ENCODE peak calls at places on chromosomes 12 and 14, in four cellular contexts. One of them, this sample, is unnamed.

GRCh38 chr12:120866143-120866542 is 38.0 kb downstream of the SPPL3 start:
- DNase-seq in heart right ventricle: no peak
- DNase-seq in fibroblast of pulmonary artery: peak; percentile 82
- DNase-seq in BJ: no peak
- DNase-seq in this sample: no peak

GRCh38 chr12:101933866-101934514 is 56.6 kb downstream of the DRAM1 start:
- DNase-seq in heart right ventricle: no peak
- DNase-seq in BJ: no peak
- DNase-seq in fibroblast of pulmonary artery: no peak
- DNase-seq in this sample: no peak

GRCh38 chr14:68487805-68488590 is 304.9 kb downstream of the ZFP36L1 start:
- DNase-seq in BJ: no peak
- DNase-seq in fibroblast of pulmonary artery: no peak
- DNase-seq in heart right ventricle: no peak
- DNase-seq in this sample: peak; percentile 76

GRCh38 chr12:124867389-124867930 is 3.8 kb upstream of the SCARB1 start:
- DNase-seq in heart right ventricle: no peak
- DNase-seq in fibroblast of pulmonary artery: peak; percentile 78
- DNase-seq in BJ: no peak
- DNase-seq in this sample: peak; percentile 31

GRCh38 chr14:101504096-101504948 is 57.0 kb upstream of the DIO3 start:
- DNase-seq in fibroblast of pulmonary artery: no peak
- DNase-seq in BJ: no peak
- DNase-seq in heart right ventricle: no peak
- DNase-seq in this sample: no peak

GRCh38 chr14:73567951-73568885 is 795 bp upstream of the ACOT2 start:
- DNase-seq in BJ: no peak
- DNase-seq in fibroblast of pulmonary artery: peak; percentile 26
- DNase-seq in heart right ventricle: no peak
- DNase-seq in this sample: peak; percentile 16

GRCh38 chr12:91009319-91009950 is 4.7 kb upstream of the EPYC start:
- DNase-seq in heart right ventricle: no peak
- DNase-seq in BJ: no peak
- DNase-seq in fibroblast of pulmonary artery: peak; percentile 7
- DNase-seq in this sample: no peak

GRCh38 chr12:65106948-65107347 is 14.2 kb downstream of the WIF1 start:
- DNase-seq in fibroblast of pulmonary artery: peak; percentile 17
- DNase-seq in BJ: no peak
- DNase-seq in heart right ventricle: no peak
- DNase-seq in this sample: peak; percentile 2

GRCh38 chr12:21483531-21483930 is 17.9 kb downstream of the RECQL start:
- DNase-seq in BJ: no peak
- DNase-seq in heart right ventricle: no peak
- DNase-seq in fibroblast of pulmonary artery: no peak
- DNase-seq in this sample: no peak

DNA sequence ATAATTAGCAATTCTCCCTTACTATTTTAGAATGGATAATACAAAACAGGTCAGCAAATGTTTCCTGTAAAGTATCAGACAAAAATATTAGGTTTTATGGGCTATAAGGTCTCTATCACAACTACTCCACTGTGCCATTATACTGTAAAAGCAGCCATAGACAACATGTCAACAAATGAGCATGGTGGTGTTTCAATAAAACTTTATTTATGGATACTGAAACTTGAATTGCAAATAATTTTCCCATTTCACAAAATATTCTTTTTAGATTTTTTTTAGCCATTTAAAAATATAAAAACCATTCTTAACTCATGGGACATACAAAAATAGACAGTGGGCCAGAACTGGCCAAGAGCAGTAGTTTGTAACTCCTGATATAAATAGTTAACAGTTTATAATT is 15.4 kb downstream of the RECQL start:
- DNase-seq in heart right ventricle: no peak
- DNase-seq in BJ: no peak
- DNase-seq in fibroblast of pulmonary artery: no peak
- DNase-seq in this sample: no peak
- TF ChIP-seq CTCF in heart right ventricle: no peak
- TF ChIP-seq CTCF in BJ: no peak
- TF ChIP-seq CTCF in fibroblast of pulmonary artery: no peak
- TF ChIP-seq CTCF in this sample: no peak

DNA sequence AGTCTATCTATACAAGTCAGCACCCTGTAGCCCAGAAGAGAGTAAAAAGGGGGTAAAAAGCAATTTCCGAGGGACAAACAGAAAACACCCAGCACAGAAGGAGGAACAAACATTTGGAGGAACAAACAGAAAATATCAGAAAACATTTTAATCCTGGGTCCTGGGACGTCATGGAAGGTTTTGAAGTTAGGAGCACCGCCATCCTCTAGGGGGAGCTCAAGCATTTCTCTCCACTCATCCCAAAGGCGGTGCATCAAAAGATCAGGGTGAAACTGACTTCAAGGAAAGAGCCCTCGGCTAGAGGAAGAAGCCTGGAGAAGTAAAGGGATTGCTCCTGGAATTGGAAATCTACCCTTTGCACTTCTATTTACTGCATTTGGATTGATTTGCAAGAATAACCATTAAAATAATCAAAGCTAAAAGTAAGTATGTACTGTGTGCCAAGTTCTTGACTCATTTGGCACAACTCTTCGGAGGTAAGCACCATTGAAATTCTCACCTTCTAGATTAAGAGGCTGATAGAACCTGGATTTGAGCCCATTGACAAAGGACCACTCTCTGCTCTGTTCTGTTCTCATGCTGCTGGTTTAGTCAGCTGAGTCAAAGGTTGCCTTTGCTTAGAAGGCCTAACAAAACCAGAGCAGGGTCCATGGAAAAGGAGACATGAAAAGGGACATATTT is 17.2 kb upstream of the POC1B start:
- DNase-seq in heart right ventricle: peak; percentile 74
- DNase-seq in BJ: no peak
- DNase-seq in fibroblast of pulmonary artery: peak; percentile 92
- DNase-seq in this sample: peak; percentile 65
- TF ChIP-seq CTCF in heart right ventricle: peak; percentile 89
- TF ChIP-seq CTCF in BJ: peak; percentile 87
- TF ChIP-seq CTCF in fibroblast of pulmonary artery: peak; percentile 89
- TF ChIP-seq CTCF in this sample: peak; percentile 94

DNA sequence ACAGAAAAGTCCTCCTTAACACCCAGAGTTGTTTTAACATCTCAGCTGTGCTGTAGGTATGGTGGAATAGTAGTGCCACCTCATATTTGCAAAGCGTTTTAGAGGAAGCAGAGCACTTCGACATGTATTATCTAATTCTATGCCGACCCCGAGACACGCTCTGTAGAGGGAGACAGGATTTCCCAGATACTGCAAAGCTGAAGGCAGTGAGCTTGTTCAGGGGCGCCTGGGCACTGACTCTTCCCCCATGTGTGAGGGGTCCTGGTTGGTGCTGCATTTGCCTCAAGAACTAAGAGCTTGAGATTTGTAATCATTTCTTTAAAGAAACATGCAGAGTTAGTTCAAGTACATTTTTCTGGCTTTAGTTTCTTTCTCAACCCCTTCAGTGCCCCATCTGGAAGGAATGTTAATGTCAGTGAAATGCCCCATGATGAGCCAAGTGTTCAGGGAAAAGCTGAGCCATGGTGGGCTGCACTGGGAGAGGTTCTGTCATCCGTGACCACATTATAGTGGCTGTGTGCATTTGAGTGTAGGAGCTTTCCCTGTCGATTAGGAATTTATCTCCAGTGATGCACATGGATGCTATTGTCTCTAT is 66.3 kb downstream of the MBIP start:
- DNase-seq in BJ: no peak
- DNase-seq in heart right ventricle: no peak
- DNase-seq in fibroblast of pulmonary artery: peak; percentile 19
- DNase-seq in this sample: peak; percentile 25
- TF ChIP-seq CTCF in BJ: peak; percentile 37
- TF ChIP-seq CTCF in heart right ventricle: no peak
- TF ChIP-seq CTCF in fibroblast of pulmonary artery: no peak
- TF ChIP-seq CTCF in this sample: peak; percentile 38

DNA sequence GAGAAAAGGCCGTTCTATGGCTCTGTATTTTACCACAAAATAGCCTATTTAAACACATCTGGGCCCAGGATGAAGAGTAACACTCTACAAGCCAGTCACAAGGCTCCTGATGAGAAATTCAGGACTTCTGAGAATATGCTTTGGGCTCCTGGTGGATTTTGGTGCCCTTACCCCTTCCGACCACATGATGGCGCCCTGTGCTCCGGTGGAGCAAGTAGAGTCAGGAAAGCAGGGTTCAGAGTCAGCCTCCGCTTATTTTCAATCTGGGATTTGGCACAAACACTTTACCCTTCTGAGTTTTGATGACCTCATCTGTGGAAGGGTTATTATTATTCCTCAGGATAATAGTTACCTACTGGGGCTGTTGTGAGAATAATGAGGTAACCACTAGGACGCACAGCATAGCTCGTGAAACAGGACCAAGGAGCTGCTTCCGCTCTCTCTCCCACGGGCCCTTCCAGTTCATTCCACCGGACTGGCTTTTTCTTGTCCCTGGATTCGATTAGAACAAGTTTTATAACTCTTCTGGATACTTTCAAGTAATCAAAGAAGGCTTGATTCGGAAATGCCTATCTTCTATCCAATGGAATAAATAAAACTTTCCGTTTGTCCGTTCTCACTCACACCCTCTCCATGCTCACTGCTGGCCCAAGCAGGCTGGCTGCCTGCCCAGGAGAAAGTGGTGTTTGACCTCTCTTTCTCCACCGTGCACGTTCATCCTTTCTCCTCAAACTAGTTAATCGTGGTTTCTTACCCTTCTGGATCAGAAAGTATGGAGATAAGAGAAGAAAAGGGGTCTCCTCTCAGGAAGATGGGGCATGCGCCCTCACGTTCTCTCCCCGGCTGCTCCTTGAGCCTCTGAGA is 104.6 kb downstream of the GALC start:
- DNase-seq in fibroblast of pulmonary artery: peak; percentile 4
- DNase-seq in heart right ventricle: peak; percentile 10
- DNase-seq in BJ: no peak
- DNase-seq in this sample: no peak
- TF ChIP-seq CTCF in fibroblast of pulmonary artery: peak; percentile 35
- TF ChIP-seq CTCF in heart right ventricle: peak; percentile 39
- TF ChIP-seq CTCF in BJ: peak; percentile 54
- TF ChIP-seq CTCF in this sample: peak; percentile 67